ENCODE peak calls at places on chromosome 15, in ten cellular contexts. K is COR-L47; I is stimulated activated CD4-positive, alpha-beta T cell treated with anti-CD3 and anti-CD28 coated beads, Interleukin-1b, Interleukin-23, amount 100 ng/mL, for 24 hours; O is fibroblast of mammary gland; F is CD4-positive, alpha-beta memory T cell; B is B cell; M is activated T-helper 1 cell treated with Interleukin-2 at 50 U/mL for 16 hours; P is T follicular helper cell; X is NCI-H524; E is mesenchymal stem cell. U is an unnamed sample.

GRCh38 chr15:41585140-41586047 is 26.4 kb downstream of the TYRO3 start:
- DNase-seq in K (no peak), I (no peak), O (peak), F (peak), B (peak), M (no peak), P (no peak), X (no peak), E (peak), U (peak)

GRCh38 chr15:96947296-96947695 is 616.8 kb downstream of the NR2F2 start:
- DNase-seq in K (no peak), I (no peak), O (no peak), F (no peak), B (no peak), M (no peak), P (no peak), X (no peak), E (no peak), U (no peak)

GRCh38 chr15:74127954-74128784 is 2.2 kb upstream of the ISLR2 start:
- DNase-seq in K (no peak), I (no peak), O (no peak), F (no peak), B (peak), M (no peak), P (no peak), X (peak), E (no peak), U (no peak)

GRCh38 chr15:52667597-52667996 is 11.6 kb downstream of the ATOSA start:
- DNase-seq in K (no peak), I (no peak), O (no peak), F (no peak), B (no peak), M (no peak), P (no peak), X (no peak), E (no peak), U (no peak)

GRCh38 chr15:100690032-100690785 is 87.8 kb downstream of the ASB7 start:
- DNase-seq in K (no peak), I (no peak), O (no peak), F (no peak), B (no peak), M (no peak), P (no peak), X (no peak), E (no peak), U (no peak)

GRCh38 chr15:59885832-59886231 is 118.3 kb upstream of the FOXB1 start:
- DNase-seq in K (peak), I (no peak), O (peak), F (no peak), B (no peak), M (no peak), P (no peak), X (peak), E (no peak), U (no peak)

GRCh38 chr15:78873796-78874761 is 1.4 kb downstream of the MORF4L1 start:
- DNase-seq in K (no peak), I (no peak), O (peak), F (peak), B (no peak), M (peak), P (peak), X (no peak), E (peak), U (no peak)

GRCh38 chr15:78315686-78316085 is 16.3 kb upstream of the SKIC8 start:
- DNase-seq in K (peak), I (no peak), O (no peak), F (no peak), B (no peak), M (no peak), P (no peak), X (peak), E (no peak), U (no peak)

GRCh38 chr15:70160803-70161565 is 63.3 kb upstream of the TLE3 start:
- DNase-seq in K (no peak), I (no peak), O (no peak), F (no peak), B (no peak), M (no peak), P (no peak), X (no peak), E (no peak), U (no peak)

GRCh38 chr15:99845009-99845408 is 111.8 kb upstream of the LYSMD4 start:
- DNase-seq in K (no peak), I (no peak), O (no peak), F (no peak), B (no peak), M (no peak), P (no peak), X (no peak), E (peak), U (no peak)

GRCh38 chr15:32669870-32670623 is 28.5 kb downstream of the SCG5 start:
- DNase-seq in K (no peak), I (no peak), O (peak), F (no peak), B (no peak), M (no peak), P (no peak), X (no peak), E (peak), U (peak)

GRCh38 chr15:60721706-60722105 is 242.8 kb upstream of the ICE2 start:
- DNase-seq in K (no peak), I (no peak), O (peak), F (no peak), B (no peak), M (no peak), P (no peak), X (no peak), E (peak), U (no peak)

GRCh38 chr15:40925495-40925862 is 3.7 kb upstream of the DLL4 start:
- DNase-seq in K (peak), I (no peak), O (no peak), F (no peak), B (no peak), M (no peak), P (no peak), X (peak), E (no peak), U (no peak)

GRCh38 chr15:101637549-101638318 is 14.4 kb downstream of the TM2D3 start:
- DNase-seq in K (no peak), I (no peak), O (no peak), F (no peak), B (no peak), M (no peak), P (no peak), X (no peak), E (no peak), U (no peak)

GRCh38 chr15:81007428-81008064 is 6.8 kb downstream of the TLNRD1 start:
- DNase-seq in K (no peak), I (no peak), O (no peak), F (no peak), B (no peak), M (no peak), P (no peak), X (no peak), E (no peak), U (no peak)

GRCh38 chr15:98858610-98859023 is 149.0 kb downstream of the PGPEP1L start:
- DNase-seq in K (no peak), I (no peak), O (no peak), F (no peak), B (no peak), M (no peak), P (no peak), X (no peak), E (no peak), U (no peak)

GRCh38 chr15:65300924-65301441 is 3.5 kb upstream of the RNU5B-1 start:
- DNase-seq in K (no peak), I (no peak), O (no peak), F (no peak), B (no peak), M (no peak), P (no peak), X (no peak), E (no peak), U (no peak)